ENCODE peak calls at places on chromosomes 11 and 22, in five cellular contexts. Y, E, F, K and R are unnamed samples.

GRCh38 chr11:3232956-3233355 is 739 bp upstream of the MRGPRE start:
- DNase-seq in F (no peak), K (no peak), Y (no peak), E (no peak), R (no peak)

GRCh38 chr22:45584121-45584570 is 81.5 kb downstream of the FBLN1 start:
- DNase-seq in E (no peak), F (no peak), Y (no peak), K (no peak), R (no peak)

GRCh38 chr22:20205964-20206708 is 55.3 kb upstream of the CCDC188 start:
- DNase-seq in K (no peak), F (peak), E (peak), Y (no peak), R (peak)

GRCh38 chr11:100981196-100981824 is 148.3 kb downstream of the PGR start:
- DNase-seq in K (no peak), Y (no peak), F (no peak), E (no peak), R (no peak)

GRCh38 chr11:67370351-67371076 is 2.9 kb downstream of the CLCF1 start:
- DNase-seq in Y (no peak), K (no peak), E (no peak), F (no peak), R (no peak)

GRCh38 chr22:19510919-19511341 is 13.3 kb downstream of the CLDN5 start:
- DNase-seq in K (no peak), F (no peak), Y (no peak), E (no peak), R (no peak)

GRCh38 chr11:10488581-10489443 is 33.7 kb downstream of the AMPD3 start:
- DNase-seq in F (no peak), Y (no peak), E (no peak), K (no peak), R (peak)

GRCh38 chr11:64877390-64878222 is 815 bp downstream of the EHD1 start:
- DNase-seq in E (peak), K (peak), Y (no peak), F (peak), R (peak)

GRCh38 chr22:26674211-26675190 is 17.1 kb downstream of the MIAT start:
- DNase-seq in Y (no peak), F (peak), E (no peak), K (peak), R (no peak)

GRCh38 chr11:117657801-117658200 is 139.2 kb downstream of the DSCAML1 start:
- DNase-seq in F (no peak), Y (peak), E (no peak), K (peak), R (no peak)

GRCh38 chr11:13003726-13004493 is 5.2 kb upstream of the RASSF10 start:
- DNase-seq in E (no peak), F (no peak), Y (no peak), K (no peak), R (no peak)

GRCh38 chr22:37636186-37636948 is 3.1 kb upstream of the SH3BP1 start:
- DNase-seq in Y (no peak), K (no peak), F (no peak), E (no peak), R (no peak)

GRCh38 chr11:19913893-19914249 is 201.2 kb downstream of the NAV2 start:
- DNase-seq in Y (no peak), K (no peak), E (no peak), F (no peak), R (no peak)

GRCh38 chr11:33667819-33668467 is 32.7 kb downstream of the C11orf91 start:
- DNase-seq in K (no peak), Y (no peak), E (no peak), F (no peak), R (no peak)

GRCh38 chr11:127247261-127247660 is 246.7 kb upstream of the KIRREL3 start:
- DNase-seq in K (peak), E (no peak), F (no peak), Y (no peak), R (no peak)